ENCODE peak calls at places on chromosomes 6 and 20, in six cellular contexts. A, N, D, M, Q and I are unnamed samples.

GRCh38 chr6:85252085-85252484 is 197.8 kb upstream of the NT5E start:
- DNase-seq in A (no peak), N (no peak), D (no peak), M (no peak), Q (no peak), I (no peak)

GRCh38 chr6:1792989-1793388 is 183.3 kb downstream of the FOXC1 start:
- DNase-seq in A (peak; percentile 19), N (no peak), D (no peak), M (no peak), Q (peak; percentile 28), I (no peak)

GRCh38 chr6:76631641-76632040 is 559.2 kb upstream of the IMPG1 start:
- DNase-seq in A (no peak), N (no peak), D (no peak), M (no peak), Q (no peak), I (no peak)

GRCh38 chr20:10557685-10558084 is 116.1 kb downstream of the JAG1 start:
- DNase-seq in A (no peak), N (no peak), D (no peak), M (peak; percentile 41), Q (no peak), I (no peak)

GRCh38 chr20:12838261-12838866 is 170.4 kb upstream of the SPTLC3 start:
- DNase-seq in A (no peak), N (no peak), D (no peak), M (no peak), Q (no peak), I (no peak)

GRCh38 chr20:4341804-4342560 is 326.6 kb upstream of the RNF24 start:
- DNase-seq in A (no peak), N (no peak), D (peak; percentile 26), M (peak; percentile 90), Q (peak; percentile 11), I (peak; percentile 73)

GRCh38 chr6:113927001-113927400 is 43.9 kb downstream of the HDAC2 start:
- DNase-seq in A (no peak), N (no peak), D (no peak), M (no peak), Q (no peak), I (no peak)

GRCh38 chr6:74091133-74091793 is 395.3 kb downstream of the CD109 start:
- DNase-seq in A (no peak), N (no peak), D (no peak), M (peak; percentile 25), Q (peak; percentile 69), I (peak; percentile 24)

GRCh38 chr20:31839782-31840487 is 5.5 kb downstream of the FOXS1 start:
- DNase-seq in A (no peak), N (no peak), D (no peak), M (no peak), Q (no peak), I (no peak)

GRCh38 chr20:13670160-13670559 is 31.4 kb upstream of the TASP1 start:
- DNase-seq in A (no peak), N (no peak), D (no peak), M (no peak), Q (no peak), I (no peak)

GRCh38 chr20:856361-856775 is 22.9 kb downstream of the FAM110A start:
- DNase-seq in A (no peak), N (no peak), D (peak; percentile 22), M (peak; percentile 85), Q (peak; percentile 70), I (peak; percentile 34)

GRCh38 chr6:39451831-39452230 is 129.3 kb upstream of the KCNK16 start:
- DNase-seq in A (no peak), N (no peak), D (no peak), M (no peak), Q (no peak), I (no peak)

GRCh38 chr6:49087372-49087771 is 375.7 kb downstream of the MMUT start:
- DNase-seq in A (no peak), N (no peak), D (no peak), M (peak; percentile 30), Q (peak; percentile 73), I (no peak)

GRCh38 chr6:54404791-54405190 is 96.5 kb downstream of the TINAG start:
- DNase-seq in A (no peak), N (no peak), D (no peak), M (peak; percentile 7), Q (no peak), I (no peak)

GRCh38 chr20:23161244-23161875 is 75.2 kb upstream of the CD93 start:
- DNase-seq in A (no peak), N (no peak), D (peak; percentile 37), M (peak; percentile 53), Q (no peak), I (no peak)

GRCh38 chr6:67933278-67933677 is 701.8 kb upstream of the ADGRB3 start:
- DNase-seq in A (no peak), N (no peak), D (no peak), M (no peak), Q (no peak), I (no peak)

GRCh38 chr20:38164624-38165088 is 414 bp downstream of the TGM2 start:
- DNase-seq in A (no peak), N (no peak), D (no peak), M (no peak), Q (no peak), I (no peak)

GRCh38 chr6:109446541-109446940 is 6.0 kb downstream of the SMPD2 start:
- DNase-seq in A (no peak), N (no peak), D (no peak), M (no peak), Q (no peak), I (no peak)

GRCh38 chr6:34656378-34657036 is 40.1 kb downstream of the ILRUN start:
- DNase-seq in A (peak; percentile 69), N (no peak), D (no peak), M (peak; percentile 74), Q (peak; percentile 51), I (peak; percentile 16)
- H3K4me3 ChIP-seq in A (no peak overlapping the region), N (peak overlapping the region; percentile 36), D (no peak overlapping the region), M (peak overlapping the region; percentile 17), Q (peak overlapping the region; percentile 67), I (peak overlapping the region; percentile 35)

GRCh38 chr6:125155344-125155743 is 1.8 kb downstream of the TPD52L1 start:
- DNase-seq in A (no peak), N (no peak), D (no peak), M (no peak), Q (no peak), I (no peak)

GRCh38 chr6:125153541-125154183 is at the start of gene TPD52L1:
- DNase-seq in A (peak; percentile 81), N (peak; percentile 89), D (peak; percentile 39), M (peak; percentile 75), Q (peak; percentile 67), I (peak; percentile 34)

GRCh38 chr6:125151715-125152114 is 1.9 kb upstream of the TPD52L1 start:
- DNase-seq in A (no peak), N (no peak), D (no peak), M (no peak), Q (no peak), I (no peak)

GRCh38 chr6:125156496-125156895 is 2.9 kb downstream of the TPD52L1 start:
- DNase-seq in A (no peak), N (no peak), D (no peak), M (no peak), Q (no peak), I (no peak)

DNA sequence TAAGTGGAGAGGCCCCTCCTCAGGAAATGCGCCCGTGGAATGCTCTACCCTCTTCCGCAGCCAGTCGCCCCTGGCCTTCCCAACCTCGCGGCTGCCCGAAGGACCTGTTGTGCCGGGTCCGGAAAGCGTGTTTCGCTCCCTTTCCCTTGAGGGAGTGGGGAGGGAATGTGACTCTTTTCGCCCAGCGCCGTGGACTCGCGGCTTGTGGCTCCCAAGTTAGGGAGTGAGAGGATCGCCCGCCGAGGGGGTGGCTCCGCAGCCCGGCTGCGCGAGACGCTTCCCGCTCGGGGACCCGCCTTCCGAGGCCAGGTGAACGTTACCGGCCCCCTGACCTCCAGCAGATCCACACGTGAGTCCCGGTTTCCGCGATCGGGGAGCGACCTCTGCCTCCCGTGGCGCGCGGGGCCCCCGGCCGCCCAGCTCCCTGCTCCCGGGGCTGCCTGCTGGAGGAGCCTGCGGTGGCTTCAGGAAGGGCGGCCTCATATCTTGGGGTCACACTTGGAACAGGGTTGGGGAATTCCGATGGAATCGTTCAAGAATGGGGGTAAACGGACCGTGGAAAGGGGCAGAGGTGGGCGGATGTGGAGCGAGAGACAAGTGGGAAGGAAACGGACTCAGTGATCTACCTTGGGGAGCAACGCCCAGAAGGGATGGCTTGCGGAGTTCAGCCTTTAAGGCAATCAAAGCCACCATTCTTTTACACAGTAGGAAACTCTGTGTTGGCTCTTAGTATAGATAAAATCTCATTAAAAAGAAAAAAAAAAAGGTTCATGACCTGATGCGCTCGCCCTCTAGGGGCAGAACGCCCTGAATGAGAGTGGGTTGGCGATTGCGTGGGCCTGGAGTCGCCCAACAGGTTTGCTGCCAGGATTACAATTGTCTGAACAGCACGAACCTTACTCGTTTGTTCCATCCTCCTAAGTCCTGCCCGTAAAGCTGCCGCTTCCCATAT is 887 bp downstream of the TPD52L1 start:
- DNase-seq in A (peak; percentile 45), N (peak; percentile 72), D (no peak), M (peak; percentile 48), Q (peak; percentile 14), I (no peak)
- TF ChIP-seq CTCF in A (peak; percentile 40), N (peak; percentile 54), D (peak; percentile 56), M (peak; percentile 5), Q (no peak), I (peak; percentile 27)

DNA sequence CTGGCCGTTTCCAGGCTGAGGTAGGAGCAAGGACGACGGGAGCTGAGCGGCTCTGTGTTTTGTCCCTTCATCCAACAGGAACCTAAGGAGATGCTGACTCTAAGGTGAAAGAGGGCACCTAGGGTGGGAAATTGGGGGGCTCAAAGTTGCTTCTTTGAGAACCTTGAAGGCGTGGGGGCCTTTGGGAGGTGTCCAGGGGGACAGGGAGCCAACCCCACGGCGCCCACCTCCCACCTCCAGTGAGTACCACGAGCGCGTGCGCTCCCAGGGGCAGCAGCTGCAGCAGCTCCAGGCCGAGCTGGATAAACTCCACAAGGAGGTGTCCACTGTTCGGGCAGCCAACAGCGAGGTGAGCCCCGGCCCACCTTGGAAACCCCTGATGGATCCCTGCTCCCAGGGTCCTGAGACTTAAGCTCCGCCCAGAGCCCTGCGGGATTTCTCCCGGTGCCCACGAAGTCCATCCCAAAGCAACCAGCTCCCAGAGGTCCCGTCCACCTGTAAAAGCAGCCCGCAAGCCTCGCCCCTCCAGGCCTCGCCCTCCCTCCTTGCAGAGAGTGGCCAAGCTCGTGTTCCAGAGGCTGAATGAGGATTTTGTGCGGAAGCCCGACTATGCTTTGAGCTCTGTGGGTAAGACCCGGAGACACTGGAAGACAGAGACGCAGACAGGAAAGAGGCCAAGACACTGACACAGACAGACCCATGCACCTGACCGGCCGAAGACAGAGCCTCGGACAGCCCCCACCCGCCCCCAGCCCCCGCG is 2.9 kb downstream of the SPAG4 start:
- DNase-seq in A (no peak), N (peak; percentile 51), D (peak; percentile 26), M (peak; percentile 23), Q (peak; percentile 31), I (no peak)
- H3K4me3 ChIP-seq in A (peak overlapping the region; percentile 27), N (peak overlapping the region; percentile 31), D (peak overlapping the region; percentile 61), M (peak overlapping the region; percentile 54), Q (peak overlapping the region; percentile 71), I (peak overlapping the region; percentile 43)

GRCh38 chr6:24522821-24523175 is 28.0 kb downstream of the ALDH5A1 start:
- DNase-seq in A (no peak), N (no peak), D (no peak), M (no peak), Q (no peak), I (no peak)

GRCh38 chr6:24524329-24524728 is 29.6 kb downstream of the ALDH5A1 start:
- DNase-seq in A (no peak), N (no peak), D (no peak), M (no peak), Q (no peak), I (no peak)

GRCh38 chr6:24520929-24521546 is 26.3 kb downstream of the ALDH5A1 start:
- DNase-seq in A (peak; percentile 62), N (peak; percentile 74), D (peak; percentile 31), M (no peak), Q (peak; percentile 10), I (no peak)

GRCh38 chr6:24522090-24522820 is 27.5 kb downstream of the ALDH5A1 start:
- DNase-seq in A (no peak), N (no peak), D (no peak), M (peak; percentile 64), Q (peak; percentile 10), I (peak; percentile 6)

GRCh38 chr6:24524801-24525200 is 30.0 kb downstream of the ALDH5A1 start:
- DNase-seq in A (no peak), N (no peak), D (peak; percentile 51), M (peak; percentile 47), Q (peak; percentile 51), I (peak; percentile 41)
- TF ChIP-seq CTCF in A (peak; percentile 30), N (no peak), D (peak; percentile 79), M (peak; percentile 64), Q (peak; percentile 46), I (peak; percentile 74)